ENCODE peak calls at places on chromosomes 5 and 9, in four cellular contexts. One of them, this sample, is unnamed.

GRCh38 chr5:105953616-105954015 is 1717.1 kb downstream of the EFNA5 start:
- DNase-seq in prostate gland: no peak
- DNase-seq in breast epithelium: no peak
- DNase-seq in lower leg skin: no peak
- DNase-seq in this sample: no peak

GRCh38 chr5:111398013-111398412 is 114.3 kb downstream of the STARD4 start:
- DNase-seq in prostate gland: no peak
- DNase-seq in breast epithelium: no peak
- DNase-seq in lower leg skin: no peak
- DNase-seq in this sample: no peak

GRCh38 chr5:43422143-43422542 is 10.0 kb upstream of the CCL28 start:
- DNase-seq in prostate gland: peak
- DNase-seq in breast epithelium: peak
- DNase-seq in lower leg skin: no peak
- DNase-seq in this sample: no peak

GRCh38 chr9:12996971-12997370 is 222.2 kb downstream of the LURAP1L start:
- DNase-seq in prostate gland: no peak
- DNase-seq in breast epithelium: no peak
- DNase-seq in lower leg skin: no peak
- DNase-seq in this sample: no peak

GRCh38 chr9:90457386-90458080 is 185.1 kb downstream of the DIRAS2 start:
- DNase-seq in prostate gland: no peak
- DNase-seq in breast epithelium: no peak
- DNase-seq in lower leg skin: no peak
- DNase-seq in this sample: no peak

GRCh38 chr5:19240150-19240549 is 747.9 kb downstream of the CDH18 start:
- DNase-seq in prostate gland: no peak
- DNase-seq in breast epithelium: no peak
- DNase-seq in lower leg skin: no peak
- DNase-seq in this sample: no peak

GRCh38 chr5:138874771-138875628 is at the start of gene LRRTM2:
- DNase-seq in prostate gland: no peak
- DNase-seq in breast epithelium: no peak
- DNase-seq in lower leg skin: no peak
- DNase-seq in this sample: no peak

GRCh38 chr5:154479944-154480750 is 2.1 kb upstream of the HAND1 start:
- DNase-seq in prostate gland: no peak
- DNase-seq in breast epithelium: no peak
- DNase-seq in lower leg skin: no peak
- DNase-seq in this sample: no peak

GRCh38 chr5:72434781-72435437 is 72.3 kb downstream of the ZNF366 start:
- DNase-seq in prostate gland: no peak
- DNase-seq in breast epithelium: no peak
- DNase-seq in lower leg skin: no peak
- DNase-seq in this sample: no peak

GRCh38 chr5:141605523-141606277 is 13.1 kb downstream of the DIAPH1 start:
- DNase-seq in prostate gland: no peak
- DNase-seq in breast epithelium: peak
- DNase-seq in lower leg skin: peak
- DNase-seq in this sample: peak

GRCh38 chr9:22124263-22125011 is 115.3 kb upstream of the CDKN2B start:
- DNase-seq in prostate gland: no peak
- DNase-seq in breast epithelium: no peak
- DNase-seq in lower leg skin: no peak
- DNase-seq in this sample: no peak

GRCh38 chr5:151684690-151685361 is 1.9 kb downstream of the SPARC start:
- DNase-seq in prostate gland: no peak
- DNase-seq in breast epithelium: peak
- DNase-seq in lower leg skin: peak
- DNase-seq in this sample: peak

GRCh38 chr5:29208026-29208425 is 1985.5 kb upstream of the CDH6 start:
- DNase-seq in prostate gland: no peak
- DNase-seq in breast epithelium: no peak
- DNase-seq in lower leg skin: no peak
- DNase-seq in this sample: no peak

GRCh38 chr9:94681508-94681907 is 42.2 kb upstream of the FBP1 start:
- DNase-seq in prostate gland: peak
- DNase-seq in breast epithelium: peak
- DNase-seq in lower leg skin: peak
- DNase-seq in this sample: peak

GRCh38 chr5:96716007-96716406 is 53.8 kb downstream of the CAST start:
- DNase-seq in prostate gland: no peak
- DNase-seq in breast epithelium: no peak
- DNase-seq in lower leg skin: no peak
- DNase-seq in this sample: no peak

GRCh38 chr9:81459591-81459990 is 229.8 kb downstream of the TLE1 start:
- DNase-seq in prostate gland: no peak
- DNase-seq in breast epithelium: no peak
- DNase-seq in lower leg skin: no peak
- DNase-seq in this sample: no peak

DNA sequence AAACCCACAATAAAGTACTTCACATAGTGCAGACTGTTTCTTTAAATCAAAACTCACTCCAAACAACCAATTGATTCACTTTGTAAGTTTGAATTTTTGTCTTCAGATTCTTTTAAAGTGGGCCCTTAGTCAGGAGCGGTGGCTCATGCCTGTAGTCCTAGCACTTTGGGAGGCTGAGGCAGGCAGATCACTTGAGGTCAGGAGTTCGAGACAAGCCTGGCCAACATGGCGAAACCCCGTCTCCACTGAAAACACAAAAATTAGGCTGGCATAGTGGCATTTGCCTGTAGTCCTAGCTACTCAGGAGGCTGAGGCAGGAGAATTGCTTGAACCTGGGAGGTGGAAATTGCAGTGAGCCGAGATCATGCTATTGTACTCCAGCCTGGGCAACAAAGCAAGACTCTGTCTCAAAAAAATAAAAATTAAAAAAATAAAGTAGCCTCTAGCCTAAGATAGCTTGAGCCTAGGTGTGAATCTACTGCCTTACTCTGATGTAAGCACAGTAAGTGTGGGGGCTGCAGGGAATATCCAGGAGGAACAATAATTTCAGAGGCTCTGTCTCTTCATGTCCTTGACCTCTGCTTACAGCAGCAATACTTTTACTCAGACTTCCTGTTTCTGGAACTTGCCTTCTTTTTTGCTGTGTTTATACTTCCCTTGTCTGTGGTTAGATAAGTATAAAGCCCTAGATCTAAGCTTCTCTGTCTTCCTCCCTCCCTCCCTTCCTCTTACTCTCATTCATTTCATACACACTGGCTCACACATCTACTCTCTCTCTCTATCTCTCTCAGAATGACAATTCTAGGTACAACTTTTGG is at the start of gene IL7R:
- DNase-seq in prostate gland: no peak
- DNase-seq in breast epithelium: no peak
- DNase-seq in lower leg skin: no peak
- DNase-seq in this sample: no peak
- TF ChIP-seq POLR2A in prostate gland: no peak
- TF ChIP-seq POLR2A in breast epithelium: no peak
- TF ChIP-seq POLR2A in lower leg skin: no peak
- TF ChIP-seq POLR2A in this sample: no peak

GRCh38 chr5:372911-373709 is 51.6 kb downstream of the AHRR start:
- DNase-seq in prostate gland: peak
- DNase-seq in breast epithelium: peak
- DNase-seq in lower leg skin: peak
- DNase-seq in this sample: no peak

GRCh38 chr5:373710-374602 is 52.4 kb downstream of the AHRR start:
- DNase-seq in prostate gland: peak
- DNase-seq in breast epithelium: peak
- DNase-seq in lower leg skin: peak
- DNase-seq in this sample: peak

GRCh38 chr5:371811-372555 is 50.5 kb downstream of the AHRR start:
- DNase-seq in prostate gland: peak
- DNase-seq in breast epithelium: peak
- DNase-seq in lower leg skin: peak
- DNase-seq in this sample: no peak

GRCh38 chr5:370959-371810 is 49.7 kb downstream of the AHRR start:
- DNase-seq in prostate gland: peak
- DNase-seq in breast epithelium: peak
- DNase-seq in lower leg skin: peak
- DNase-seq in this sample: no peak

DNA sequence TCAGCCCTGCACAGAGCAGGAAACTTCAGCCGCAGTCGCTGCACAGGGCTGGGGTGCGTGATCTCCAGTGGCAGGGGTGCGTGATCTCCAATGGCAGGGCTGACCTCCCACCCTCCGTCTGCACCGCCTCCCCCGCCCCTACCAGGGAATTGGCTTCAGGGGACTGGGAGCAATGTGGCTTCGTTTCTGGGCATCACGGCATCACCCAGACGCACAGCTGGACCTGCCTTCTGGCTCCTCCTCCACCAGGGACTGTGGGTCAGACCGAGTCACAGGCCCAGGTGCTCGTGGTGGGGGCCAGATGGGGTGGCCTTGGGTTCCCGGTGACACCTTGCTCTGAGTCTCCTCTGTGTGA is 51.0 kb downstream of the AHRR start:
- DNase-seq in prostate gland: no peak
- DNase-seq in breast epithelium: peak
- DNase-seq in lower leg skin: no peak
- DNase-seq in this sample: no peak
- TF ChIP-seq POLR2A in prostate gland: no peak
- TF ChIP-seq POLR2A in breast epithelium: no peak
- TF ChIP-seq POLR2A in lower leg skin: no peak
- TF ChIP-seq POLR2A in this sample: no peak

DNA sequence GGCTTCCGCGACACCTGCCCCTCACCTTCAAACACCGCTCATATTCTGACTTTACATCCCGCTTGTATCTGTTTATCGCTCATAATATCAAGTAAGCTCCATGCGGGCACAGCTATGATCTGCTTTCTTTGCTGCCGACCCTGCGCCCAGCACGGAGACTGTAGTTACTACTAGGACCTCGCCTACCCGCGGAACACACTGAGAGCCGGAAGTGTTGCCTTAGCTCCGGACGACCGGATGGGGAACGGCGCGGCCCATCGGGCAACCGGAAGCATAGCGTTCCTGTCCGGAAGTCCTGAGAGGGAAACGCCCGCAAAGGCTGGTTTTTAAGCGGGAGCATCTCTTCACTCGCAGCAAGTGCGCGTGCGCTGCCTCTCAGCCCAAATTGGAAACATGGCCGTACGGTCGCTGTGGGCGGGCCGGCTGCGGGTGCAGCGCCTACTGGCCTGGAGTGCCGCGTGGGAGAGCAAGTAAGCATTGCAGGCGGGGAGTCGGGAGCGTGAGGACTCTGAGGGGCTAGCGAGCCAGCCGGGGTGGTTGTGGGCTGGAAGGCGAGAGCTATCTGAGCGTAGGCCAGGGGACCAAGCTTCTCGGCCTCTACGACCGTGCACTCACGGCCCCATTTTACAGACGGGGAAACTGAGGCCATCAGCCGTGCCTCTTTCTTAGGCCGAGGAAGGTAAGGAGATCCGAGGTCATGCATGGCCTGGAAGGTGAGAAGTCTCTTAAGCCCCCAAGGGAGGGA is at the start of gene GRPEL2:
- DNase-seq in prostate gland: peak
- DNase-seq in breast epithelium: peak
- DNase-seq in lower leg skin: peak
- DNase-seq in this sample: peak
- TF ChIP-seq POLR2A in prostate gland: peak
- TF ChIP-seq POLR2A in breast epithelium: no peak
- TF ChIP-seq POLR2A in lower leg skin: no peak
- TF ChIP-seq POLR2A in this sample: peak

DNA sequence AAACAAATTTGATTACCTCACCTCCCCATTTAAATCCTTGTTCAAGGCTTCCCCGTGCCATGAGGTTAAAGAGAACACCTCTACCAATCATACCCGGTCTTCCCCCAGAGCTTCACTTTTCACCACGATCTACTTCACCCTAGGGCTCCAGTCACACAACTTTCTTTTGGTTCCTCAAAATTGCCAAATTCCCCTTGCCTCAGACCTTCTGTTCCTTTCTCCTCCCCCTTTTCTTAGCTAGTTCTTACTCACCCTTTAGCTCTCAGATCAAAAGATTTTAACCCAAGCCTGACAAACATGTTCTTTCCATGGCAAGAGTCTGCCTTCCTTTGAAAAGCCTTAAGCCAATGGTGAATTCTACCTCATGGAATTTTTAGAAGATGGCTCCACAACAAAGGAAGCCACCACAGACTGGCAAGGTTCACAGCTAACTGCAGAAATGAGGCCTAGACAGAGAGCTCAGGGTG is 56.7 kb downstream of the MAPKAP1 start:
- DNase-seq in prostate gland: no peak
- DNase-seq in breast epithelium: no peak
- DNase-seq in lower leg skin: no peak
- DNase-seq in this sample: no peak
- TF ChIP-seq POLR2A in prostate gland: no peak
- TF ChIP-seq POLR2A in breast epithelium: no peak
- TF ChIP-seq POLR2A in lower leg skin: no peak
- TF ChIP-seq POLR2A in this sample: no peak

DNA sequence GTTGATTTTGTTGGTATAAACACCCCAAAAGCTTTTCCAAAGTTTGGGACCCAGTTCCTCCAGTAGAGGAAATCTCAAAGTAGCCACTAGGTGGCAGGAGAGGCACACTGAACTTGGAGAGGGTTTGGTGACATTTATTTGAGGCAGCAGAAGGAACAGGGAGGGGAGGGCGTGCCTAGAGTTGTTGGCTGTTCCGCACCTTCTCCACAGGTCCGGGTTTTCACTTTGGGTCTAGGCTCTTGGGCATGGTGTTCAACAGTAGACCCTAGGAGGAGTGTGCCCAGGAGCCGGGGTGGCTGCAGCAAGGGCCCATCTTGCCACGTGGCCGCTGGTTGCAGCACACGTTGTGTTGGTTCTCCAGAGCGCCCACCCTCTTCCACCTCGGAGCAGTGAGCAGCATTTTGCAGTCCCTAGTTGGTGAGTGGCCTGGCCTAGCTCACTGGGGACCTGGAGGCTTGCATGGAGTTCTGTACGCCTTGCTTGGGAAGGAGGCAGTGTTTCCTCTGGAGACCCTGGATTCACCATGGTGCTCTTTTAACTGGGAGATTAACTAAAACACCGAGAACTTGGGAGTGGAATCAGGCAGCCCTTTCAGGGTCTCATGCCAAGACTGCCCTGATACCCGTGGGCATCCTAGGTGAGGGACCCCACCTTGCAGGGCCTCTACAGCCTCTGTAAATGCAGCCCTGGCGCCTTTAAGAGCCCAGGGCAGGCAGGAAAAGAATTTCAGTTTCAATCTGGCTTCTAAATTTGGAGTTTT is 28.2 kb downstream of the PTPA start:
- DNase-seq in prostate gland: peak
- DNase-seq in breast epithelium: peak
- DNase-seq in lower leg skin: peak
- DNase-seq in this sample: peak
- TF ChIP-seq POLR2A in prostate gland: peak
- TF ChIP-seq POLR2A in breast epithelium: no peak
- TF ChIP-seq POLR2A in lower leg skin: no peak
- TF ChIP-seq POLR2A in this sample: no peak

GRCh38 chr9:130157079-130157478 is 15.1 kb upstream of the NCS1 start:
- DNase-seq in prostate gland: no peak
- DNase-seq in breast epithelium: no peak
- DNase-seq in lower leg skin: no peak
- DNase-seq in this sample: no peak
- TF ChIP-seq POLR2A in prostate gland: no peak
- TF ChIP-seq POLR2A in breast epithelium: no peak
- TF ChIP-seq POLR2A in lower leg skin: no peak
- TF ChIP-seq POLR2A in this sample: no peak